ENCODE peak calls at places on chromosomes 11 and 22, in four cellular contexts. M, U, H and V are unnamed samples.

GRCh38 chr22:22450343-22450839 is 58.2 kb downstream of the ZNF280B start:
- DNase-seq in H (peak; percentile 14), M (no peak), U (no peak), V (no peak)

GRCh38 chr11:128294001-128294684 is 293.2 kb downstream of the ETS1 start:
- DNase-seq in M (no peak), H (no peak), U (no peak), V (no peak)

GRCh38 chr11:15146271-15147003 is 31.7 kb downstream of the INSC start:
- DNase-seq in H (no peak), M (no peak), U (no peak), V (no peak)

GRCh38 chr22:29664731-29665130 is 55.1 kb upstream of the CABP7 start:
- DNase-seq in U (no peak), M (no peak), H (no peak), V (no peak)

GRCh38 chr11:120061036-120061760 is 76.7 kb downstream of the TRIM29 start:
- DNase-seq in M (no peak), U (no peak), H (no peak), V (no peak)

GRCh38 chr11:13141731-13142724 is 132.9 kb downstream of the RASSF10 start:
- DNase-seq in M (no peak), U (no peak), H (no peak), V (no peak)

GRCh38 chr11:79274636-79275315 is 166.1 kb downstream of the TENM4 start:
- DNase-seq in H (no peak), U (no peak), M (no peak), V (no peak)

GRCh38 chr11:70933986-70934583 is 318.3 kb downstream of the SHANK2 start:
- DNase-seq in M (no peak), H (no peak), U (no peak), V (no peak)

GRCh38 chr11:90722552-90723190 is 499.8 kb upstream of the CHORDC1 start:
- DNase-seq in H (no peak), M (no peak), U (no peak), V (no peak)

GRCh38 chr11:8962827-8963226 is 1.4 kb downstream of the TMEM9B start:
- DNase-seq in M (no peak), H (no peak), U (no peak), V (no peak)

GRCh38 chr11:86416494-86416893 is 41.8 kb downstream of the CCDC81 start:
- DNase-seq in H (no peak), M (no peak), U (no peak), V (no peak)

GRCh38 chr11:15059132-15059531 is 14.3 kb upstream of the CALCB start:
- DNase-seq in H (no peak), M (no peak), U (no peak), V (no peak)

GRCh38 chr11:79920480-79920879 is 479.6 kb upstream of the TENM4 start:
- DNase-seq in H (no peak), U (no peak), M (no peak), V (no peak)

GRCh38 chr11:112481893-112482292 is 221.2 kb upstream of the PLET1 start:
- DNase-seq in H (no peak), U (no peak), M (no peak), V (no peak)

GRCh38 chr11:67483901-67484665 is 1.3 kb downstream of the AIP start:
- DNase-seq in H (no peak), M (peak; percentile 49), U (no peak), V (no peak)

GRCh38 chr11:95095858-95096587 is 6.4 kb downstream of the ENDOD1 start:
- DNase-seq in H (no peak), U (no peak), M (no peak), V (no peak)

GRCh38 chr11:15280393-15280792 is 165.7 kb downstream of the INSC start:
- DNase-seq in U (no peak), H (no peak), M (no peak), V (no peak)

GRCh38 chr22:29300807-29301601 is 5.4 kb upstream of the GAS2L1 start:
- DNase-seq in H (no peak), M (no peak), U (no peak), V (no peak)

GRCh38 chr11:85918910-85919794 is 64.0 kb downstream of the CCDC83 start:
- DNase-seq in M (no peak), U (no peak), H (no peak), V (no peak)

GRCh38 chr11:12066056-12066798 is 44.2 kb upstream of the MICAL2 start:
- DNase-seq in U (no peak), M (no peak), H (no peak), V (no peak)

GRCh38 chr11:79503028-79503427 is 62.2 kb upstream of the TENM4 start:
- DNase-seq in M (no peak), U (no peak), H (no peak), V (no peak)

GRCh38 chr11:19992162-19992561 is 168.1 kb downstream of the DBX1 start:
- DNase-seq in M (no peak), U (no peak), H (no peak), V (no peak)

GRCh38 chr11:124896071-124896750 is 1.5 kb downstream of the ROBO4 start:
- DNase-seq in U (no peak), M (no peak), H (no peak), V (no peak)

GRCh38 chr11:118230088-118230487 is 5.3 kb upstream of the JAML start:
- DNase-seq in M (peak; percentile 36), H (no peak), U (peak; percentile 58), V (no peak)

GRCh38 chr11:113059548-113059947 is 98.3 kb downstream of the NCAM1 start:
- DNase-seq in M (no peak), U (no peak), H (no peak), V (no peak)

GRCh38 chr11:12318791-12319733 is 58.3 kb upstream of the PARVA start:
- DNase-seq in U (no peak), M (no peak), H (peak; percentile 96), V (no peak)